ENCODE peak calls at places on chromosomes 7 and 10, in eight cellular contexts. P is esophagus muscularis mucosa, T is endothelial cell of umbilical vein, Y is transverse colon, O is HepG2, N is upper lobe of left lung, C is suprapubic skin, G is HL-60. L is an unnamed sample. For H3K27me3, the result is how much of the 10 kb centered on the place peaks cover.

GRCh38 chr7:3978839-3979238 is 677.8 kb downstream of the SDK1 start:
- DNase-seq in P (no peak), T (no peak), Y (no peak), O (no peak), N (no peak), C (peak), G (no peak), L (no peak)

GRCh38 chr10:89391882-89392756 is at the start of gene IFIT1:
- DNase-seq in P (peak), T (peak), Y (peak), O (peak), N (no peak), C (no peak), G (peak), L (peak)

GRCh38 chr7:140238778-140239652 is 62.2 kb upstream of the KDM7A start:
- DNase-seq in P (no peak), T (no peak), Y (peak), O (peak), N (no peak), C (no peak), G (no peak), L (peak)

GRCh38 chr7:47267346-47267745 is 314.6 kb downstream of the TNS3 start:
- DNase-seq in P (no peak), T (no peak), Y (no peak), O (no peak), N (no peak), C (no peak), G (no peak), L (no peak)

GRCh38 chr7:135728136-135728669 is at the start of gene SLC13A4:
- DNase-seq in P (no peak), T (no peak), Y (no peak), O (no peak), N (no peak), C (no peak), G (no peak), L (no peak)

GRCh38 chr10:29189272-29189671 is 99.6 kb upstream of the LYZL1 start:
- DNase-seq in P (no peak), T (no peak), Y (no peak), O (no peak), N (no peak), C (no peak), G (no peak), L (no peak)

GRCh38 chr7:95690367-95690947 is 81.9 kb upstream of the DYNC1I1 start:
- DNase-seq in P (no peak), T (peak), Y (no peak), O (peak), N (no peak), C (no peak), G (no peak), L (no peak)

GRCh38 chr7:78638364-78638763 is 815.1 kb downstream of the MAGI2 start:
- DNase-seq in P (no peak), T (no peak), Y (no peak), O (no peak), N (no peak), C (no peak), G (no peak), L (no peak)

GRCh38 chr7:29754874-29755490 is 51.3 kb upstream of the WIPF3 start:
- DNase-seq in P (no peak), T (peak), Y (no peak), O (no peak), N (no peak), C (no peak), G (no peak), L (no peak)

GRCh38 chr10:113047605-113047962 is 97.5 kb downstream of the TCF7L2 start:
- DNase-seq in P (no peak), T (peak), Y (no peak), O (no peak), N (no peak), C (no peak), G (no peak), L (no peak)

GRCh38 chr7:156920076-156920475 is 27.1 kb upstream of the LMBR1 start:
- DNase-seq in P (no peak), T (no peak), Y (no peak), O (no peak), N (no peak), C (no peak), G (no peak), L (no peak)

GRCh38 chr7:11343818-11344413 is 370.2 kb downstream of the PHF14 start:
- DNase-seq in P (no peak), T (peak), Y (no peak), O (peak), N (no peak), C (no peak), G (peak), L (peak)

GRCh38 chr10:130425881-130426435 is 289.8 kb downstream of the GLRX3 start:
- DNase-seq in P (peak), T (no peak), Y (no peak), O (no peak), N (no peak), C (no peak), G (no peak), L (no peak)

GRCh38 chr10:5553400-5554170 is 28.8 kb downstream of the CALML3 start:
- DNase-seq in P (no peak), T (no peak), Y (no peak), O (no peak), N (no peak), C (peak), G (no peak), L (no peak)

GRCh38 chr7:106486331-106486730 is 174.6 kb downstream of the CCDC71L start:
- DNase-seq in P (no peak), T (no peak), Y (no peak), O (no peak), N (no peak), C (no peak), G (no peak), L (no peak)

GRCh38 chr7:49789736-49790135 is 16.3 kb downstream of the VWC2 start:
- DNase-seq in P (peak), T (no peak), Y (no peak), O (no peak), N (peak), C (no peak), G (no peak), L (no peak)

GRCh38 chr7:49788455-49789059 is 15.1 kb downstream of the VWC2 start:
- DNase-seq in P (peak), T (no peak), Y (no peak), O (no peak), N (no peak), C (no peak), G (no peak), L (no peak)

GRCh38 chr7:49791089-49791741 is 17.8 kb downstream of the VWC2 start:
- DNase-seq in P (peak), T (no peak), Y (peak), O (peak), N (no peak), C (no peak), G (no peak), L (no peak)

GRCh38 chr7:49787980-49788379 is 14.5 kb downstream of the VWC2 start:
- DNase-seq in P (peak), T (no peak), Y (no peak), O (no peak), N (peak), C (no peak), G (no peak), L (no peak)

GRCh38 chr7:49790209-49790608 is 16.8 kb downstream of the VWC2 start:
- DNase-seq in P (peak), T (no peak), Y (no peak), O (no peak), N (no peak), C (no peak), G (no peak), L (no peak)
- TF ChIP-seq POLR2AphosphoS5 in P (no peak), T (no peak), Y (no peak), O (no peak), N (no peak), C (no peak), G (no peak), L (no peak)

GRCh38 chr7:73623798-73624668 is at the start of gene MLXIPL:
- DNase-seq in P (no peak), T (peak), Y (peak), O (peak), N (peak), C (peak), G (peak), L (peak)
- H3K27me3 ChIP-seq in P (under half), T (under half), Y (half or more), O (under half), N (under half), C (half or more), G (under half), L (under half)

GRCh38 chr10:93473804-93474472 is 8.2 kb downstream of the MYOF start:
- DNase-seq in P (no peak), T (no peak), Y (no peak), O (no peak), N (no peak), C (no peak), G (no peak), L (no peak)
- TF ChIP-seq POLR2AphosphoS5 in P (no peak), T (no peak), Y (no peak), O (no peak), N (no peak), C (no peak), G (no peak), L (no peak)

GRCh38 chr7:31052504-31052840 is 364 bp downstream of the ADCYAP1R1 start:
- DNase-seq in P (no peak), T (no peak), Y (no peak), O (no peak), N (peak), C (no peak), G (no peak), L (no peak)
- H3K27me3 ChIP-seq in P (under half), T (under half), Y (half or more), O (under half), N (under half), C (half or more), G (under half), L (under half)

DNA sequence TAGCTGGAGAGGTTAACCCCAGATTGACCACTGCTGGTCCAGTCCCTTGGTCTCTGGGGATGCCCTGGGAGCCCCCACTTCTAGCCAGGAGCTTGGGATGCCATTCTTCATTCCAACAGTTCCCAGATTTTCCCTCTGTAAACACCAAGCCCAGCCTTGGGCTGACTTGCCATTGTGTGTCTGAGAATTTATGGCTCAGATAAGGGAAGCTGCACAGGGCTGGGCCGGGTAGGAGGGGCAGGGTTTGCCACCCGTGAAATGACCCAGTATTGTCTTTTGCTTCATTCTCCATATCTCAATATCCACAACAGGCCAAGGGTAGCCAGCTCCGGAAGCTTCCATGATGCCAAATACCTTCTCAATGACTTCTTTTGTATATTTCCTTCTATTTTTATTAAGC is 32.1 kb downstream of the AFAP1L2 start:
- DNase-seq in P (no peak), T (peak), Y (peak), O (no peak), N (no peak), C (no peak), G (no peak), L (no peak)
- TF ChIP-seq POLR2AphosphoS5 in P (no peak), T (peak), Y (no peak), O (no peak), N (no peak), C (no peak), G (no peak), L (no peak)

DNA sequence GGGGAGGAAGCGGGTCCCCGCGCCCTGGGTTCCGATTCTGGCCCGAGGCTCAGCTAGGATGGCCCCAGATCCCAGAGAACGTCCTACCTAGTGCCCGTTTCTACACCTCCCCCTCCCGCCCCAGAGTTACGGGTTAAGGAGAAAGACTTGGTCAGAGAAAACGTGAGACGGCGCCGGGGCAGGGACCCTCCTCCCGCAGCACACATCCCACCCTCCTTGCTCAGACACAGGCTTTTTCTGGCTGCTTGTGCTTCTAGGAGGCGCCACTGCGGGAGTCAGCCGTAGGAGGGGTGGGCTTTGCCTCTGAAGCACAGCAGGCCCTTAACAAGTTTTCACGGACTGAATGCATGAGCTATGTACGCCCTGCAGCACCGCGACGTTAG is 104.9 kb upstream of the LEP start:
- DNase-seq in P (no peak), T (no peak), Y (no peak), O (no peak), N (no peak), C (no peak), G (no peak), L (no peak)
- H3K27me3 ChIP-seq in P (under half), T (under half), Y (half or more), O (under half), N (under half), C (half or more), G (under half), L (under half)

DNA sequence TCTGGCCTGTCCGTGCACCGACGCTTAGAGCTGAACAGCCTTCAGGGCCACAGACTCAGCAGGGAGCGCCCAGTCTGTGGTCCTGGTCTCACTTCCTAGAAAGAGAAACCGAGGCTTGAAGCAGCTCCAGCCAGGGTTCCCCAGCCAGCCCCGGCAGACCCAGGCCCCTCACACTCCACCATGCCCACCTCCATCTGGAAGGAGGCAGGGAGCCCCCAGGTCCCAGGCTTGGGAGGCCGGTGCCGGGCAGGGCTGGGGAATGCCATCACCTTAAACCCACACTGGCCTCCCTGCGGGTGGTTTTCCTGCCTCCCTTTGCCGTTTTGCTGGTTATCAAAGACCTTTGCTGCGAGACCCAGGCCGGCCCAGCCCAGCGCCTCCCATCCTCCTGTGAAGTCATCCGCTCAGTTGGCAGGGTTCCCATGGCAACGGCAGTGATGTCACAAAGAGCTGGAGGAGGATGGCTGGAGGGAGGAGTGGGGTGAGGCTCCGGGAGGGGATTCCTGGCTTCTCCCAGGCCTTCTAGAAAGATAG is 24.0 kb downstream of the ELFN1 start:
- DNase-seq in P (no peak), T (no peak), Y (no peak), O (no peak), N (peak), C (peak), G (no peak), L (no peak)
- TF ChIP-seq POLR2AphosphoS5 in P (no peak), T (no peak), Y (no peak), O (no peak), N (no peak), C (no peak), G (no peak), L (no peak)